ENCODE peak calls at places on chromosomes 6 and 20, in five cellular contexts. O is neural progenitor cell, J is colonic mucosa, H is iPS DF 6.9, N is hepatocyte. T is an unnamed sample. For H3K4me1, the result is how much of the 10 kb centered on the place peaks cover.

GRCh38 chr20:13384132-13384531 is 163.1 kb downstream of the ISM1 start:
- DNase-seq in O (no peak), J (no peak), H (no peak), N (no peak), T (no peak)

GRCh38 chr6:112639436-112639835 is 292.3 kb downstream of the RFPL4B start:
- DNase-seq in N (no peak), H (no peak), O (no peak), J (no peak), T (no peak)

GRCh38 chr6:43293698-43294097 is 4.4 kb upstream of the SLC22A7 start:
- DNase-seq in N (no peak), O (no peak), J (no peak), H (no peak), T (no peak)

GRCh38 chr6:37897321-37897720 is 77.8 kb downstream of the ZFAND3 start:
- DNase-seq in J (no peak), O (no peak), N (no peak), H (no peak), T (no peak)

GRCh38 chr6:111721677-111722219 is 116.1 kb upstream of the TRAF3IP2 start:
- DNase-seq in N (peak), O (peak), H (no peak), J (peak), T (no peak)

GRCh38 chr6:3287976-3288707 is 29.4 kb downstream of the PSMG4 start:
- DNase-seq in J (no peak), N (no peak), O (no peak), H (no peak), T (peak)

GRCh38 chr20:7161690-7162089 is 394.2 kb downstream of the BMP2 start:
- DNase-seq in H (no peak), J (peak), O (peak), N (peak), T (peak)

GRCh38 chr20:32203556-32204484 is 3.7 kb downstream of the PLAGL2 start:
- DNase-seq in N (peak), O (no peak), H (no peak), J (no peak), T (no peak)

GRCh38 chr6:45375449-45375848 is 2.3 kb downstream of the SUPT3H start:
- DNase-seq in N (no peak), J (no peak), H (no peak), O (no peak), T (no peak)

GRCh38 chr20:42656130-42656529 is 533.6 kb downstream of the PTPRT start:
- DNase-seq in O (no peak), J (no peak), N (no peak), H (no peak), T (no peak)

GRCh38 chr6:33430991-33431879 is 11.4 kb downstream of the SYNGAP1 start:
- DNase-seq in O (peak), N (peak), H (no peak), J (no peak), T (peak)

GRCh38 chr6:48074368-48074767 is 36.6 kb downstream of the PTCHD4 start:
- DNase-seq in J (no peak), N (no peak), O (peak), H (no peak), T (no peak)

GRCh38 chr6:170011233-170012142 is 260.1 kb downstream of the ERMARD start:
- DNase-seq in H (no peak), N (no peak), J (peak), O (peak), T (no peak)

GRCh38 chr6:32885698-32886286 is 31.8 kb downstream of the PSMB9 start:
- DNase-seq in J (no peak), H (no peak), O (peak), N (peak), T (no peak)

GRCh38 chr20:56795492-56795891 is 166.4 kb downstream of the TFAP2C start:
- DNase-seq in H (no peak), N (no peak), J (no peak), O (no peak), T (no peak)

GRCh38 chr20:36399147-36399968 is 93.2 kb downstream of the DLGAP4 start:
- DNase-seq in H (peak), N (peak), J (peak), O (peak), T (peak)

GRCh38 chr6:112233864-112234263 is 20.5 kb downstream of the LAMA4 start:
- DNase-seq in J (no peak), N (no peak), O (no peak), H (no peak), T (no peak)

GRCh38 chr20:34825530-34826362 is at the start of gene NCOA6:
- DNase-seq in N (peak), O (peak), H (no peak), J (peak), T (peak)

GRCh38 chr20:17661121-17661744 is 20.8 kb downstream of the RRBP1 start:
- DNase-seq in N (no peak), O (no peak), J (no peak), H (no peak), T (no peak)

GRCh38 chr6:138410972-138411667 is 7.1 kb downstream of the HEBP2 start:
- DNase-seq in N (no peak), J (no peak), H (no peak), O (no peak), T (no peak)

GRCh38 chr6:70849348-70850069 is 107.4 kb downstream of the B3GAT2 start:
- DNase-seq in N (peak), J (no peak), O (no peak), H (no peak), T (no peak)

GRCh38 chr20:62742979-62743776 is 34.5 kb downstream of the NTSR1 start:
- DNase-seq in N (no peak), J (no peak), H (no peak), O (no peak), T (peak)

GRCh38 chr20:62155428-62156253 is 12.1 kb downstream of the SS18L1 start:
- DNase-seq in N (no peak), H (no peak), J (no peak), O (no peak), T (no peak)

GRCh38 chr6:110352603-110353303 is 5.4 kb downstream of the METTL24 start:
- DNase-seq in J (no peak), O (peak), H (no peak), N (no peak), T (no peak)

GRCh38 chr6:96853083-96853482 is 15.8 kb upstream of the GPR63 start:
- DNase-seq in N (no peak), J (no peak), H (no peak), O (no peak), T (no peak)

GRCh38 chr6:84278311-84278710 is 50.9 kb upstream of the CEP162 start:
- DNase-seq in O (no peak), H (no peak), N (no peak), J (no peak), T (no peak)

GRCh38 chr20:370977-371754 is 9.4 kb upstream of the TRIB3 start:
- DNase-seq in N (no peak), H (no peak), J (no peak), O (no peak), T (no peak)

GRCh38 chr6:85620308-85620707 is 22.4 kb downstream of the SYNCRIP start:
- DNase-seq in H (no peak), J (no peak), N (no peak), O (no peak), T (no peak)

GRCh38 chr20:43379239-43379917 is 78.3 kb upstream of the SRSF6 start:
- DNase-seq in H (no peak), O (no peak), J (no peak), N (peak), T (no peak)

GRCh38 chr6:152380993-152381898 is 255.9 kb downstream of the SYNE1 start:
- DNase-seq in N (peak), O (peak), J (peak), H (no peak), T (peak)

GRCh38 chr6:109174911-109175310 is 79.6 kb downstream of the CEP57L1 start:
- DNase-seq in H (no peak), N (no peak), J (no peak), O (no peak), T (no peak)

GRCh38 chr20:63309261-63310071 is 16.5 kb downstream of the COL20A1 start:
- DNase-seq in O (peak), N (peak), H (no peak), J (no peak), T (no peak)

GRCh38 chr20:11549172-11550117 is 368.2 kb upstream of the BTBD3 start:
- DNase-seq in O (no peak), N (no peak), H (no peak), J (no peak), T (no peak)

GRCh38 chr6:35258858-35259193 is 709 bp upstream of the ZNF76 start:
- DNase-seq in H (no peak), J (no peak), O (no peak), N (peak), T (no peak)

GRCh38 chr6:35260642-35261570 is 1.4 kb downstream of the ZNF76 start:
- DNase-seq in N (no peak), H (no peak), J (no peak), O (no peak), T (no peak)

GRCh38 chr6:35258336-35258735 is 1.2 kb upstream of the ZNF76 start:
- DNase-seq in O (peak), H (no peak), N (no peak), J (no peak), T (no peak)

GRCh38 chr6:35259194-35259945 is at the start of gene ZNF76:
- DNase-seq in H (peak), N (peak), O (peak), J (peak), T (peak)

DNA sequence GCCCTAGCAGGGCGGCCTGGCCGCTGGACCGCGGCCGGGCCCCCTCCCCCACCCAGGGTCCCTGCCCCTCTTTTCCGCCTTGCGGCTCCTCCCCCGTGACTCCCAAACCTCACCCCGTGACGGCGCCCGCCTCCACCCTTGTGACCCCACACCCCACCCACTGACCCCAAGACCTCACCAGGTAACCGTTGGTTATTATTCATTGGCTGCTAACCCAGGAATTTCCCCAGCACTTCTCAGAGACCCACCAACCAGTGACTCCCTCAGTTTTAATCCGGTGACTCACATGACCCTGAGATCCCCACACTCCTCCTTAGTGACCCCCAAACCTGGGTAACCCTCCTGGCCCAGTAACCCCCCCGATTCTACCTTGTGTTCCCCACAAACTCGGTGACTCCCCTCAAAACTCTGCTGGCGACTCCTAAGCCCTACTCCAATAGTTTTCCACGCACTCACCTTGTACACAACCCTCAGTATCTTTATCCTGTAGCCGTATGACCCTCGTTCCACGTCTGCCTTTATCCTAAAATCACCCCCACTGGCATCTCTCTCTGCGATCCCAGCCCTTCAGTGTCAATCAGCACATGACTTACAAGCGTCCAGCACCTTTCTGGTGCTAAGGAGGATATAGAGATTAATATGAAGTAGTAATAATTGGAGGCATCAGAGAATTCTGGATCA is 551 bp downstream of the ZNF76 start:
- DNase-seq in J (peak), H (peak), N (peak), O (no peak), T (peak)
- H3K4me1 ChIP-seq in J (under half), H (under half), N (under half), O (under half), T (under half)

DNA sequence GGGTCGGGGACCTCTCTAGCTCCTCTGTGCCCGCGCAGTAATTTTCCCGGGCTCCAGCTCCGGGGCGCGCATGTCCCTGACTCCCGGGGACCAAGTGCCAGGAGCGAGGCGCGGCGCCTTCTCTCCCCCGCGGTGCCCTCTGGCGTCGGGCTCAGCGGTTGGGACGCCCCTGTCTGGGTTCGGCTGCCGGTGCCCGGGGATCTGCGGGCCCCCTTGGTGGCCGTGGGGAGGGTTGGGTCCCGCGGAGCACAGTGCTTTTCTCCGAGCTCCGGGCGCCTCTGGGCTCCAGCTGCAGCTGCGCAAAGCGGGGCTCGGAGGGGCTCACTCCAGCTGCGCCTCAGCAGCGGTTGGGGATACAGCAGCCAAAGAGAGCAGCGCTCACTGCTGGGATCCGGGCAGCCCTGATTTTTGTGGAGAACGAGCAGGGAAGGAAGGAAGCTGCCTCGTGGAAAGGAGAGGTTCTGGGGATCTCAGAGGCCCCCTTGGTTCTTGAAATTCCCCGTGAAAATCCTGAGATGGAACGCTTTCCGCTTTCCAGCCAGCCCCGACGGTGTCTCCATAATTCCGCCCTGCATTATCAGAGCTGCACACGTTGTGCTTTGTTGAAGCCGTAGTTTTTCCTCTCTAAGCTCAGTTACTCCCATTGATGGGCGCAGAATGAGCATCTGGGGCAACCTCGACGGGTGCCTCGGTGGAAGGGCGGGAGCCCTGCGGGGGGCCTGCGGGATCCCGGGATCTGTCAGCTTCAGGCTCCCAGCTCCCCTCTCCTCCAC is 863 bp downstream of the PPP1R14C start:
- DNase-seq in H (no peak), J (no peak), O (peak), N (no peak), T (peak)
- H3K4me1 ChIP-seq in H (under half), J (under half), O (under half), N (under half), T (under half)

GRCh38 chr20:58418949-58419748 is 30.1 kb downstream of the VAPB start:
- DNase-seq in J (no peak), N (no peak), O (no peak), H (no peak), T (no peak)

GRCh38 chr20:58417418-58417817 is 28.4 kb downstream of the VAPB start:
- DNase-seq in O (no peak), H (no peak), J (no peak), N (no peak), T (no peak)

GRCh38 chr20:58420798-58421496 is 31.9 kb downstream of the VAPB start:
- DNase-seq in H (no peak), N (no peak), O (no peak), J (no peak), T (no peak)

GRCh38 chr20:58424218-58424617 is 35.2 kb downstream of the VAPB start:
- DNase-seq in O (peak), J (no peak), H (no peak), N (no peak), T (no peak)

DNA sequence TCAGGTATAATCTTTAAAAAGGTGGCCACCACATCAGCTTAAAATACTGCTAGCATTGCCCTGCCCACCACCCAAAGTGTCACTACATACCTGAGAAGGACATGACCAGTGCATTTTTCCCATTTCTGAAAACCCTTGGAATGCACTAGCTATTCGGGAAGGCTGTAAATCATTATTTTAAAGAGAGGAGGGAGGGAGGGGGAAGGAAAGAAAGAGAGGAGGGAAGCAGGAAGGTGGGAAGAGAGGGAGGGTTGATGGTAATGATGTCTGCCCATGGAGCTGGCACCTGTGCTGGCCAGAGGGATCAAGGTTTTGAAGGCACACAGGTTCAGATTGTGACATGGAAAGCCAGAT is 32.4 kb downstream of the VAPB start:
- DNase-seq in H (no peak), N (no peak), J (no peak), O (no peak), T (no peak)
- H3K4me1 ChIP-seq in H (under half), N (under half), J (under half), O (under half), T (under half)

GRCh38 chr6:30722280-30723112 is 2.3 kb downstream of the TUBB start:
- DNase-seq in N (peak), H (no peak), O (peak), J (peak), T (peak)
- H3K4me1 ChIP-seq in N (under half), H (under half), O (under half), J (under half), T (under half)

GRCh38 chr6:36605102-36605501 is 10.9 kb downstream of the SRSF3 start:
- DNase-seq in O (no peak), H (no peak), J (no peak), N (no peak), T (no peak)
- H3K4me1 ChIP-seq in O (under half), H (under half), J (under half), N (half or more), T (half or more)

GRCh38 chr20:38874460-38875169 is 51.6 kb upstream of the FAM83D start:
- DNase-seq in O (no peak), J (peak), N (no peak), H (no peak), T (no peak)
- H3K4me1 ChIP-seq in O (under half), J (under half), N (under half), H (under half), T (under half)